ENCODE peak calls at places on chromosome 7, in four cellular contexts. F is kidney, P is NCI-H2171, Y is T-cell. V is an unnamed sample.

GRCh38 chr7:90272242-90272641 is 27.3 kb downstream of the CFAP69 start:
- DNase-seq in F (no peak), P (no peak), Y (no peak), V (no peak)

GRCh38 chr7:134371536-134371935 is 54.8 kb upstream of the SLC35B4 start:
- DNase-seq in F (no peak), P (no peak), Y (no peak), V (no peak)

GRCh38 chr7:69780377-69780776 is 182.1 kb downstream of the AUTS2 start:
- DNase-seq in F (no peak), P (peak), Y (no peak), V (no peak)

GRCh38 chr7:143416565-143417149 is 8.0 kb upstream of the EPHA1 start:
- DNase-seq in F (no peak), P (peak), Y (no peak), V (peak)

GRCh38 chr7:114865564-114865963 is 56.3 kb upstream of the MDFIC start:
- DNase-seq in F (no peak), P (peak), Y (peak), V (no peak)

GRCh38 chr7:80729586-80730320 is 91.3 kb downstream of the CD36 start:
- DNase-seq in F (no peak), P (no peak), Y (no peak), V (no peak)

GRCh38 chr7:157930441-157930840 is 593.6 kb downstream of the DNAJB6 start:
- DNase-seq in F (peak), P (no peak), Y (no peak), V (no peak)

GRCh38 chr7:131035088-131035770 is 292.4 kb upstream of the MKLN1 start:
- DNase-seq in F (no peak), P (no peak), Y (no peak), V (no peak)

GRCh38 chr7:148330822-148331221 is 259.7 kb upstream of the C7orf33 start:
- DNase-seq in F (no peak), P (no peak), Y (no peak), V (no peak)

GRCh38 chr7:147088916-147089315 is 972.3 kb downstream of the CNTNAP2 start:
- DNase-seq in F (no peak), P (peak), Y (no peak), V (no peak)

V was measured in NCI-H1694 treated with DMSO at 0.1 percent for 48 hours.